ENCODE peak calls at places on chromosomes 3 and 15, in eight cellular contexts. I is heart left ventricle, Z is BE2C, L is cardiac muscle cell, Y is IMR-90, Q is tibial nerve, R is ascending aorta, P is lung. S is an unnamed sample. For H3K4me1, the result is how much of the 10 kb centered on the place peaks cover.

GRCh38 chr15:86235667-86236066 is 156.0 kb downstream of the AGBL1 start:
- DNase-seq in L (no peak), R (no peak), I (no peak), Z (no peak), Q (no peak), P (no peak), Y (no peak), S (no peak)

GRCh38 chr3:150251654-150252053 is 156.4 kb upstream of the TSC22D2 start:
- DNase-seq in P (no peak), Q (no peak), R (no peak), Z (no peak), Y (peak), I (no peak), L (no peak), S (no peak)

GRCh38 chr15:36814708-36815107 is 235.3 kb downstream of the CDIN1 start:
- DNase-seq in Q (no peak), I (no peak), P (no peak), Y (peak), Z (no peak), R (no peak), L (peak), S (no peak)

GRCh38 chr3:183551930-183552329 is 3.6 kb downstream of the KLHL6 start:
- DNase-seq in P (no peak), Y (no peak), Q (no peak), I (no peak), R (no peak), Z (no peak), L (no peak), S (no peak)

GRCh38 chr15:37765809-37766208 is 168.6 kb upstream of the TMCO5A start:
- DNase-seq in R (no peak), Z (no peak), Y (peak), Q (no peak), I (no peak), L (no peak), P (no peak), S (no peak)

GRCh38 chr3:2706836-2707210 is 403.4 kb downstream of the IL5RA start:
- DNase-seq in Z (no peak), Q (no peak), R (no peak), L (no peak), P (no peak), Y (no peak), I (no peak), S (no peak)

GRCh38 chr15:66603301-66604179 is 37.7 kb upstream of the LCTL start:
- DNase-seq in Y (peak), R (no peak), I (peak), P (peak), L (peak), Q (no peak), Z (peak), S (no peak)

GRCh38 chr3:59660376-59660775 is 610.6 kb upstream of the CFAP20DC start:
- DNase-seq in L (no peak), Q (no peak), P (no peak), R (no peak), Z (no peak), I (no peak), Y (peak), S (no peak)

GRCh38 chr3:117977504-117978228 is 1057.0 kb downstream of the IGSF11 start:
- DNase-seq in Y (no peak), P (no peak), L (no peak), Q (no peak), Z (no peak), R (no peak), I (no peak), S (no peak)

GRCh38 chr15:40879609-40880008 is 5.6 kb upstream of the RHOV start:
- DNase-seq in Z (no peak), L (no peak), Y (no peak), I (no peak), R (no peak), Q (no peak), P (no peak), S (no peak)

GRCh38 chr3:9947025-9947995 is 4.9 kb downstream of the PRRT3 start:
- DNase-seq in P (peak), Q (peak), L (peak), Y (peak), I (peak), Z (peak), R (no peak), S (peak)

GRCh38 chr3:138692152-138692551 is 83.6 kb downstream of the FAIM start:
- DNase-seq in P (no peak), I (no peak), L (no peak), Y (no peak), Q (no peak), R (no peak), Z (no peak), S (no peak)

GRCh38 chr3:138946554-138947302 is at the start of the genes FOXL2 and FOXL2NB:
- DNase-seq in Z (no peak), Q (no peak), R (no peak), I (no peak), Y (peak), P (no peak), L (peak), S (no peak)

GRCh38 chr15:64897345-64897985 is 14.2 kb upstream of the ANKDD1A start:
- DNase-seq in P (peak), Y (peak), R (peak), L (no peak), I (peak), Q (no peak), Z (no peak), S (no peak)

GRCh38 chr3:25103391-25103790 is 324.7 kb upstream of the RARB start:
- DNase-seq in I (no peak), Y (no peak), Q (no peak), P (no peak), L (no peak), Z (no peak), R (no peak), S (no peak)

GRCh38 chr3:63519426-63519825 is 133.0 kb upstream of the SNTN start:
- DNase-seq in R (no peak), L (no peak), P (no peak), Y (peak), I (no peak), Q (no peak), Z (no peak), S (no peak)

DNA sequence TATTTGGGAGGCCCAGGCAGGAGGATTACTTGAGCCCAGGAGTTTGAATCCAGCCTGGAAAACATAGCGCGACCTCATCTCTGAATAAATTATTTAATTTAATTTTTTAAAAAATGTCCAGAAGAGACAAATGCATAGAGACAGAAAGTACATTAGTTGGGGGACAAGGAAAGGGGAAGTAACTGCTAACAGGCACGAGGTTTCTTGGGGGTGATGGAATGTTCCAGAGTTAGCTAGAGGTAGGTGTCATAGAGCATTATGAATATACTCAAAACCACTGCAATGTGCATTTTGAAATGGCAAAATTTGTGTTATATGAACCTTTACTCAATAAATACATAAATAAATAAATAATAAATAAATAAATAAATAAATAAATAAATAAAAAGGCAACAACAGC is 31.7 kb upstream of the CYP11A1 start:
- DNase-seq in Q (no peak), I (no peak), P (no peak), Z (no peak), Y (no peak), R (no peak), L (no peak), S (no peak)
- H3K4me1 ChIP-seq in Q (under half), I (under half), P (under half), Z (under half), Y (under half), R (under half), L (under half), S (half or more)

GRCh38 chr3:11850003-11850402 is 3.3 kb upstream of the TAMM41 start:
- DNase-seq in L (no peak), P (no peak), R (no peak), Y (no peak), Z (no peak), Q (no peak), I (no peak), S (no peak)
- TF ChIP-seq CTCF in L (no peak), P (no peak), R (no peak), Y (no peak), Z (no peak), Q (no peak), I (no peak), S (no peak)

GRCh38 chr3:128679338-128679737 is 28.7 kb upstream of the RPN1 start:
- DNase-seq in Y (no peak), I (no peak), R (no peak), Z (no peak), Q (no peak), L (no peak), P (no peak), S (no peak)
- H3K4me1 ChIP-seq in Y (under half), I (under half), R (under half), Z (under half), Q (under half), L (under half), P (under half), S (under half)

DNA sequence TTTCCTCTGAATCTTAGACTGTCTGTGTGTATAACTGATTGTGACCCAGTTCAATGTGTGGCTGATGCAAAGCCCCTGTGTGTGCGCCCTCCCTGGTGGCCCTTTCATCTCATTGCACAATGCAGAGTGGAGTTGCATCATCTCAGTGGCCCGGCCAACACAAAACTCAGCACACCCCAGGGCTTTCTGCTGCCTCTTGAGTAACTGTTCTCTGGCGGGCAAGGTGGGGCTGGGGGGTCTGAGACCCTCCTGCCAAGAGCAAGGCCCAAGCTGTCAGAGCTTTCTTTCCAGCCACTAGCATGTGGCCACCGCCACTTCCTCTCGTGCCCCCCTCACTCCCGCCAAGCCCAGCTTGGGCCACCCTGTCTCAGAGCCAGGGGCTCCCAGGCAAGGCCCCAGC is 80.7 kb upstream of the ALDH1L1 start:
- DNase-seq in Y (peak), L (no peak), R (peak), P (peak), Q (peak), I (peak), Z (no peak), S (no peak)
- TF ChIP-seq CTCF in Y (peak), L (peak), R (no peak), P (no peak), Q (peak), I (no peak), Z (no peak), S (no peak)

GRCh38 chr3:62159056-62159455 is 214.3 kb downstream of the FEZF2 start:
- DNase-seq in P (no peak), Y (no peak), Z (no peak), L (no peak), Q (no peak), I (no peak), R (no peak), S (no peak)
- H3K4me1 ChIP-seq in P (under half), Y (under half), Z (under half), L (under half), Q (under half), I (half or more), R (half or more), S (under half)

S was measured in RWPE2.